ENCODE peak calls at places on chromosome 22, in nine cellular contexts. N, P, K, S, L, G, H, O and X are unnamed samples.

GRCh38 chr22:18973264-18974031 is 37.4 kb upstream of the PRODH start:
- DNase-seq in N (no peak), P (no peak), K (no peak), S (no peak), L (no peak), G (peak), H (no peak), O (no peak), X (no peak)

GRCh38 chr22:17131686-17132085 is 10.5 kb upstream of the TMEM121B start:
- DNase-seq in N (no peak), P (no peak), K (no peak), S (no peak), L (no peak), G (no peak), H (peak), O (no peak), X (no peak)

GRCh38 chr22:39727541-39727940 is 157.0 kb downstream of the CACNA1I start:
- DNase-seq in N (peak), P (no peak), K (no peak), S (no peak), L (no peak), G (no peak), H (no peak), O (no peak), X (no peak)

GRCh38 chr22:41929158-41929896 is 2.7 kb upstream of the TNFRSF13C start:
- DNase-seq in N (no peak), P (no peak), K (peak), S (no peak), L (no peak), G (no peak), H (peak), O (no peak), X (no peak)

GRCh38 chr22:42401562-42402334 is 30.5 kb downstream of the NFAM1 start:
- DNase-seq in N (no peak), P (no peak), K (no peak), S (no peak), L (no peak), G (no peak), H (no peak), O (no peak), X (no peak)

GRCh38 chr22:30426395-30427353 is 1.1 kb downstream of the MTFP1 start:
- DNase-seq in N (peak), P (peak), K (peak), S (peak), L (peak), G (peak), H (peak), O (peak), X (peak)

GRCh38 chr22:46830001-46830715 is 67.7 kb downstream of the TBC1D22A start:
- DNase-seq in N (peak), P (no peak), K (no peak), S (peak), L (peak), G (no peak), H (peak), O (peak), X (peak)

GRCh38 chr22:45497746-45498145 is 4.9 kb upstream of the FBLN1 start:
- DNase-seq in N (no peak), P (no peak), K (no peak), S (no peak), L (no peak), G (no peak), H (no peak), O (no peak), X (no peak)

GRCh38 chr22:38315801-38316339 is 1.4 kb downstream of the CSNK1E start:
- DNase-seq in N (no peak), P (no peak), K (no peak), S (no peak), L (no peak), G (no peak), H (peak), O (no peak), X (no peak)

GRCh38 chr22:45612940-45613339 is 58.7 kb upstream of the ATXN10 start:
- DNase-seq in N (no peak), P (no peak), K (no peak), S (no peak), L (no peak), G (no peak), H (no peak), O (no peak), X (no peak)

GRCh38 chr22:27108425-27109114 is 451.2 kb downstream of the MIAT start:
- DNase-seq in N (peak), P (no peak), K (no peak), S (peak), L (no peak), G (peak), H (no peak), O (peak), X (peak)

GRCh38 chr22:26887916-26888315 is 230.5 kb downstream of the MIAT start:
- DNase-seq in N (no peak), P (no peak), K (no peak), S (no peak), L (no peak), G (no peak), H (no peak), O (no peak), X (no peak)

GRCh38 chr22:32994046-32994827 is 63.9 kb downstream of the SYN3 start:
- DNase-seq in N (no peak), P (no peak), K (no peak), S (no peak), L (no peak), G (no peak), H (no peak), O (no peak), X (no peak)

GRCh38 chr22:26822300-26822699 is 164.9 kb downstream of the MIAT start:
- DNase-seq in N (no peak), P (no peak), K (no peak), S (no peak), L (no peak), G (no peak), H (no peak), O (no peak), X (no peak)

GRCh38 chr22:24981066-24981465 is 28.6 kb downstream of the KIAA1671 start:
- DNase-seq in N (no peak), P (no peak), K (no peak), S (no peak), L (no peak), G (no peak), H (no peak), O (no peak), X (no peak)

GRCh38 chr22:41596776-41597634 is 7.4 kb upstream of the PMM1 start:
- DNase-seq in N (peak), P (no peak), K (no peak), S (peak), L (peak), G (peak), H (peak), O (peak), X (peak)

GRCh38 chr22:41799486-41800347 is 762 bp upstream of the CCDC134 start:
- DNase-seq in N (no peak), P (no peak), K (peak), S (peak), L (peak), G (peak), H (peak), O (peak), X (peak)

GRCh38 chr22:24696551-24697001 is 77.9 kb downstream of the PIWIL3 start:
- DNase-seq in N (no peak), P (no peak), K (no peak), S (no peak), L (no peak), G (no peak), H (no peak), O (no peak), X (no peak)

GRCh38 chr22:25536578-25536977 is 27.9 kb upstream of the GRK3 start:
- DNase-seq in N (no peak), P (no peak), K (no peak), S (no peak), L (no peak), G (no peak), H (no peak), O (no peak), X (no peak)

GRCh38 chr22:19981171-19981960 is 35.3 kb downstream of the ARVCF start:
- DNase-seq in N (no peak), P (no peak), K (no peak), S (no peak), L (no peak), G (no peak), H (peak), O (no peak), X (no peak)

GRCh38 chr22:45980776-45981175 is 3.8 kb upstream of the WNT7B start:
- DNase-seq in N (no peak), P (no peak), K (no peak), S (no peak), L (no peak), G (no peak), H (no peak), O (no peak), X (no peak)

GRCh38 chr22:28582806-28583205 is 96.8 kb downstream of the TTC28 start:
- DNase-seq in N (no peak), P (no peak), K (no peak), S (no peak), L (no peak), G (no peak), H (no peak), O (no peak), X (no peak)

GRCh38 chr22:41324818-41325528 is 23.6 kb downstream of the ZC3H7B start:
- DNase-seq in N (no peak), P (no peak), K (no peak), S (no peak), L (no peak), G (no peak), H (no peak), O (no peak), X (no peak)

GRCh38 chr22:21917206-21917958 is 35.3 kb downstream of the PPM1F start:
- DNase-seq in N (no peak), P (no peak), K (no peak), S (peak), L (no peak), G (peak), H (no peak), O (no peak), X (peak)

GRCh38 chr22:21920341-21921183 is 32.1 kb downstream of the PPM1F start:
- DNase-seq in N (no peak), P (no peak), K (no peak), S (no peak), L (no peak), G (no peak), H (no peak), O (no peak), X (no peak)

GRCh38 chr22:21919526-21920307 is 32.9 kb downstream of the PPM1F start:
- DNase-seq in N (no peak), P (no peak), K (no peak), S (no peak), L (no peak), G (no peak), H (no peak), O (no peak), X (no peak)

GRCh38 chr22:21917959-21918261 is 34.7 kb downstream of the PPM1F start:
- DNase-seq in N (no peak), P (no peak), K (no peak), S (no peak), L (no peak), G (no peak), H (no peak), O (no peak), X (no peak)

GRCh38 chr22:21918466-21919185 is 34.0 kb downstream of the PPM1F start:
- DNase-seq in N (no peak), P (no peak), K (no peak), S (no peak), L (no peak), G (no peak), H (no peak), O (no peak), X (no peak)
- TF ChIP-seq POLR2A in N (no peak), P (no peak), K (no peak), S (no peak), L (no peak), G (no peak), H (no peak), O (no peak), X (no peak)

DNA sequence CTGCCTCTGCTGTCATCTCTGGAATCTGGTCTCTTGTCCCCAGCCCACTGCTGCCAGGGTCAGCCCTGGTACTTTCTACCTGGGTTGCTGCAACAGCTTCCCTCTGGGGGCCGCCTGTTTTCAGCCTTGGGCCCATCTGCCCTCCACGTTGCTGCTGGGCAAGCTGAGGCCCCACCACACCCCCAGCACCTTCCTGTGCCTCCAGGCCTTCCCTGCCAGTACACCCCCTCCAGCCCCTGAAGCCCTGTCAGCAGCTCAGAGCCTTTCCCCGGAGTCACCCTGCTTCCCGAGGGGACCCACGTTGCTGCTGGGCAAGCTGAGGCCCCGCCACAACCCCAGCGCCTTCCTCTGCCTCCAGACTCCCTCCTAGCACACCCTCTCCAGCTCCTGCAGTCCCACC is 3.3 kb upstream of the SAMM50 start:
- DNase-seq in N (no peak), P (no peak), K (no peak), S (no peak), L (no peak), G (no peak), H (no peak), O (no peak), X (no peak)
- TF ChIP-seq POLR2A in N (no peak), P (no peak), K (no peak), S (no peak), L (no peak), G (no peak), H (no peak), O (no peak), X (no peak)

GRCh38 chr22:21964234-21964633 is 11.6 kb upstream of the PPM1F start:
- DNase-seq in N (no peak), P (no peak), K (no peak), S (no peak), L (no peak), G (no peak), H (no peak), O (no peak), X (no peak)
- TF ChIP-seq POLR2A in N (no peak), P (no peak), K (no peak), S (no peak), L (no peak), G (no peak), H (no peak), O (no peak), X (no peak)

GRCh38 chr22:50308597-50308935 is 1.1 kb upstream of the PLXNB2 start:
- DNase-seq in N (peak), P (no peak), K (peak), S (no peak), L (peak), G (peak), H (peak), O (peak), X (peak)
- TF ChIP-seq POLR2A in N (no peak), P (no peak), K (no peak), S (no peak), L (no peak), G (peak), H (no peak), O (peak), X (no peak)

GRCh38 chr22:37198290-37199102 is 10.4 kb upstream of the C1QTNF6 start:
- DNase-seq in N (peak), P (peak), K (peak), S (peak), L (peak), G (peak), H (peak), O (peak), X (peak)

GRCh38 chr22:37199839-37200161 is 11.8 kb upstream of the C1QTNF6 start:
- DNase-seq in N (no peak), P (no peak), K (no peak), S (no peak), L (no peak), G (no peak), H (no peak), O (no peak), X (no peak)

GRCh38 chr22:37197451-37198289 is 9.6 kb upstream of the C1QTNF6 start:
- DNase-seq in N (peak), P (peak), K (peak), S (peak), L (no peak), G (peak), H (peak), O (peak), X (peak)

GRCh38 chr22:37201066-37201820 is 11.0 kb downstream of the SSTR3 start:
- DNase-seq in N (no peak), P (no peak), K (no peak), S (no peak), L (no peak), G (no peak), H (peak), O (no peak), X (no peak)

GRCh38 chr22:37199103-37199838 is 11.2 kb upstream of the C1QTNF6 start:
- DNase-seq in N (peak), P (peak), K (peak), S (peak), L (peak), G (peak), H (peak), O (peak), X (peak)
- TF ChIP-seq POLR2A in N (peak), P (peak), K (peak), S (no peak), L (peak), G (peak), H (peak), O (peak), X (peak)

GRCh38 chr22:22714600-22715361 is 70.4 kb downstream of the GGTLC2 start:
- DNase-seq in N (no peak), P (no peak), K (no peak), S (no peak), L (no peak), G (no peak), H (no peak), O (peak), X (no peak)
- TF ChIP-seq POLR2A in N (no peak), P (no peak), K (no peak), S (no peak), L (no peak), G (no peak), H (no peak), O (no peak), X (no peak)

GRCh38 chr22:36453855-36454378 is 27.5 kb downstream of the TXN2 start:
- DNase-seq in N (no peak), P (no peak), K (no peak), S (no peak), L (no peak), G (no peak), H (no peak), O (no peak), X (no peak)

GRCh38 chr22:36455571-36456458 is 25.6 kb downstream of the TXN2 start:
- DNase-seq in N (no peak), P (no peak), K (no peak), S (peak), L (no peak), G (peak), H (peak), O (no peak), X (no peak)

GRCh38 chr22:36453266-36453607 is 28.2 kb downstream of the TXN2 start:
- DNase-seq in N (no peak), P (no peak), K (no peak), S (no peak), L (no peak), G (no peak), H (no peak), O (peak), X (no peak)

GRCh38 chr22:36456459-36456835 is 25.0 kb downstream of the TXN2 start:
- DNase-seq in N (no peak), P (no peak), K (no peak), S (no peak), L (no peak), G (no peak), H (no peak), O (no peak), X (no peak)

DNA sequence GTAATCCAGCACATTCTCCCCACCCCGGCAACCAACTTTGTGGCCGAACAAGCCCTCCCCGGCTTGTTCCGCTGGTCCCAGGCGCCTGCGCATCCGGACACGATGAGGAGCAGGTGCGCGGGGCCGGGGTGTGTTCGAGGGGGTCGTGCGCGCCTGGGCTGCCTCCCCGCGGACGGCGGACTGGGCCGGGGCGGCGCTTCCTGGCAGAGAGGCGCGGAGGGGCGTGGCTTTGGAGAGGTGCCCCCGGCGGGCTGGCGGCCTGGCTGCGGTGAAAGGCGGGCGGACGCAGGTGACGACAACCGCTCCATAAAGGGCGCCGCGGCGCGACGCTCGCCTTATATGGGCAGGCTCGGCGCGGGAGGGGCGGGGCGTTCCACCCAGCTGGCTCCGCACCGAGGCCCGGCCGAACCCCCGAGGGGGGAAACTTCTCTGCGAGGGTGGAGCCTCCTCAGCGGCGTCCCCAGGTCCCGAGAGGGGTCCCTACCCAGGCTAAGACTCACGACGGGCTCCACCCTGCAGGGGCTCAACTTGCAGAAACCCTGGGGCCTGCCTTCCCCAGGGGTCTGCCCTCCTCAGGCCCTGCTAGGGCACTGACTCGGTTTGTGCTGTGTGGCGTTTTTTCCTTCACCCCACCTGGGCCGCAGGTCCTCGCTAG is 26.4 kb downstream of the TXN2 start:
- DNase-seq in N (peak), P (peak), K (peak), S (peak), L (peak), G (peak), H (peak), O (peak), X (peak)
- TF ChIP-seq POLR2A in N (peak), P (no peak), K (peak), S (no peak), L (peak), G (peak), H (no peak), O (peak), X (peak)

GRCh38 chr22:31619611-31620300 is 42.3 kb downstream of the PISD start:
- DNase-seq in N (no peak), P (no peak), K (no peak), S (no peak), L (no peak), G (no peak), H (no peak), O (no peak), X (no peak)
- TF ChIP-seq POLR2A in N (no peak), P (no peak), K (no peak), S (no peak), L (no peak), G (no peak), H (no peak), O (no peak), X (no peak)